ENCODE peak calls at places on chromosomes 11 and 22, in four cellular contexts. One of them, this sample, is unnamed.
A peak's percentile ranks its signal among the peaks of the same experiment; 100 is the strongest.

GRCh38 chr11:65013692-65014145 is 241 bp upstream of the ARL2 start:
- DNase-seq in fibroblast of mammary gland: peak; percentile 83
- DNase-seq in GM20000: peak; percentile 97
- DNase-seq in amniotic epithelial cell: peak; percentile 79
- DNase-seq in this sample: peak; percentile 95

GRCh38 chr11:103779054-103779453 is 257.4 kb upstream of the DDI1 start:
- DNase-seq in fibroblast of mammary gland: no peak
- DNase-seq in GM20000: no peak
- DNase-seq in amniotic epithelial cell: no peak
- DNase-seq in this sample: no peak

GRCh38 chr11:24312464-24313238 is 184.2 kb upstream of the LUZP2 start:
- DNase-seq in amniotic epithelial cell: peak; percentile 89
- DNase-seq in fibroblast of mammary gland: peak; percentile 1
- DNase-seq in GM20000: no peak
- DNase-seq in this sample: no peak

GRCh38 chr11:72631806-72632731 is 42.2 kb downstream of the PDE2A start:
- DNase-seq in amniotic epithelial cell: no peak
- DNase-seq in fibroblast of mammary gland: no peak
- DNase-seq in GM20000: no peak
- DNase-seq in this sample: no peak

GRCh38 chr11:46534713-46535112 is 59.1 kb downstream of the AMBRA1 start:
- DNase-seq in amniotic epithelial cell: no peak
- DNase-seq in fibroblast of mammary gland: no peak
- DNase-seq in GM20000: no peak
- DNase-seq in this sample: no peak

GRCh38 chr11:85431319-85431718 is 195.8 kb downstream of the DLG2 start:
- DNase-seq in amniotic epithelial cell: no peak
- DNase-seq in fibroblast of mammary gland: no peak
- DNase-seq in GM20000: no peak
- DNase-seq in this sample: no peak

GRCh38 chr11:1012740-1013627 is 23.5 kb downstream of the MUC6 start:
- DNase-seq in GM20000: no peak
- DNase-seq in fibroblast of mammary gland: no peak
- DNase-seq in amniotic epithelial cell: no peak
- DNase-seq in this sample: no peak

GRCh38 chr22:35150163-35151107 is 84.5 kb downstream of the ISX start:
- DNase-seq in fibroblast of mammary gland: peak; percentile 37
- DNase-seq in amniotic epithelial cell: peak; percentile 7
- DNase-seq in GM20000: peak; percentile 55
- DNase-seq in this sample: peak; percentile 76

GRCh38 chr22:45554861-45555260 is 52.2 kb downstream of the FBLN1 start:
- DNase-seq in GM20000: no peak
- DNase-seq in fibroblast of mammary gland: no peak
- DNase-seq in amniotic epithelial cell: no peak
- DNase-seq in this sample: no peak

GRCh38 chr22:45163074-45163416 is 680 bp upstream of the NUP50 start:
- DNase-seq in GM20000: no peak
- DNase-seq in fibroblast of mammary gland: peak; percentile 53
- DNase-seq in amniotic epithelial cell: peak; percentile 48
- DNase-seq in this sample: no peak

GRCh38 chr11:46247664-46248063 is 29.8 kb upstream of the CREB3L1 start:
- DNase-seq in fibroblast of mammary gland: peak; percentile 68
- DNase-seq in amniotic epithelial cell: peak; percentile 75
- DNase-seq in GM20000: peak; percentile 63
- DNase-seq in this sample: no peak

GRCh38 chr22:32164084-32164894 is 5.2 kb upstream of the C22orf42 start:
- DNase-seq in amniotic epithelial cell: no peak
- DNase-seq in fibroblast of mammary gland: no peak
- DNase-seq in GM20000: no peak
- DNase-seq in this sample: no peak

GRCh38 chr22:36220457-36220921 is 18.8 kb downstream of the APOL2 start:
- DNase-seq in amniotic epithelial cell: peak; percentile 88
- DNase-seq in GM20000: no peak
- DNase-seq in fibroblast of mammary gland: peak; percentile 48
- DNase-seq in this sample: no peak

GRCh38 chr11:118152552-118153471 is at the start of gene SCN4B:
- DNase-seq in GM20000: peak; percentile 53
- DNase-seq in amniotic epithelial cell: peak; percentile 43
- DNase-seq in fibroblast of mammary gland: peak; percentile 24
- DNase-seq in this sample: no peak

GRCh38 chr11:124612045-124612444 is 817 bp downstream of the PANX3 start:
- DNase-seq in amniotic epithelial cell: no peak
- DNase-seq in fibroblast of mammary gland: no peak
- DNase-seq in GM20000: peak; percentile 15
- DNase-seq in this sample: no peak

GRCh38 chr11:48005878-48006277 is 25.5 kb downstream of the PTPRJ start:
- DNase-seq in amniotic epithelial cell: no peak
- DNase-seq in GM20000: no peak
- DNase-seq in fibroblast of mammary gland: no peak
- DNase-seq in this sample: no peak

GRCh38 chr22:50435701-50436115 is 39.1 kb downstream of the SBF1 start:
- DNase-seq in GM20000: no peak
- DNase-seq in fibroblast of mammary gland: no peak
- DNase-seq in amniotic epithelial cell: no peak
- DNase-seq in this sample: no peak

GRCh38 chr11:9535189-9535781 is 38.2 kb upstream of the WEE1 start:
- DNase-seq in GM20000: peak; percentile 72
- DNase-seq in fibroblast of mammary gland: peak; percentile 80
- DNase-seq in amniotic epithelial cell: peak; percentile 58
- DNase-seq in this sample: peak; percentile 59

GRCh38 chr11:111540114-111540920 is at the start of gene LAYN:
- DNase-seq in GM20000: peak; percentile 48
- DNase-seq in amniotic epithelial cell: no peak
- DNase-seq in fibroblast of mammary gland: peak; percentile 42
- DNase-seq in this sample: no peak

GRCh38 chr11:116499396-116500001 is 273.3 kb downstream of the BUD13 start:
- DNase-seq in GM20000: peak; percentile 82
- DNase-seq in fibroblast of mammary gland: peak; percentile 43
- DNase-seq in amniotic epithelial cell: peak; percentile 28
- DNase-seq in this sample: peak; percentile 18

GRCh38 chr11:117197516-117198456 is 1.4 kb upstream of the TAGLN start:
- DNase-seq in GM20000: no peak
- DNase-seq in amniotic epithelial cell: peak; percentile 27
- DNase-seq in fibroblast of mammary gland: no peak
- DNase-seq in this sample: no peak

GRCh38 chr11:128776434-128777284 is 82.8 kb downstream of the FLI1 start:
- DNase-seq in fibroblast of mammary gland: peak; percentile 34
- DNase-seq in GM20000: peak; percentile 58
- DNase-seq in amniotic epithelial cell: peak; percentile 14
- DNase-seq in this sample: peak; percentile 30

GRCh38 chr11:119322921-119323531 is 6.1 kb upstream of the MCAM start:
- DNase-seq in amniotic epithelial cell: no peak
- DNase-seq in fibroblast of mammary gland: no peak
- DNase-seq in GM20000: no peak
- DNase-seq in this sample: no peak

GRCh38 chr11:69487849-69488542 is 6.5 kb downstream of the LINC01488 start:
- DNase-seq in GM20000: no peak
- DNase-seq in amniotic epithelial cell: no peak
- DNase-seq in fibroblast of mammary gland: no peak
- DNase-seq in this sample: no peak

GRCh38 chr11:2101171-2101675 is 38.0 kb downstream of the IGF2 start:
- DNase-seq in amniotic epithelial cell: no peak
- DNase-seq in fibroblast of mammary gland: no peak
- DNase-seq in GM20000: no peak
- DNase-seq in this sample: no peak

GRCh38 chr11:96426356-96427103 is 36.7 kb downstream of the JRKL start:
- DNase-seq in amniotic epithelial cell: peak; percentile 38
- DNase-seq in fibroblast of mammary gland: peak; percentile 61
- DNase-seq in GM20000: peak; percentile 33
- DNase-seq in this sample: no peak

GRCh38 chr11:110711776-110712642 is at the start of gene ARHGAP20:
- DNase-seq in fibroblast of mammary gland: peak; percentile 49
- DNase-seq in amniotic epithelial cell: peak; percentile 65
- DNase-seq in GM20000: peak; percentile 86
- DNase-seq in this sample: peak; percentile 55

GRCh38 chr11:88103337-88104206 is 71.7 kb downstream of the RAB38 start:
- DNase-seq in amniotic epithelial cell: peak; percentile 51
- DNase-seq in fibroblast of mammary gland: peak; percentile 64
- DNase-seq in GM20000: peak; percentile 55
- DNase-seq in this sample: peak; percentile 30

GRCh38 chr11:126152152-126152551 is 59.3 kb downstream of the RPUSD4 start:
- DNase-seq in fibroblast of mammary gland: no peak
- DNase-seq in amniotic epithelial cell: no peak
- DNase-seq in GM20000: no peak
- DNase-seq in this sample: no peak

GRCh38 chr22:34604312-34604711 is 461.6 kb upstream of the ISX start:
- DNase-seq in fibroblast of mammary gland: no peak
- DNase-seq in GM20000: no peak
- DNase-seq in amniotic epithelial cell: no peak
- DNase-seq in this sample: no peak

GRCh38 chr11:119728651-119729580 is at the start of gene NECTIN1:
- DNase-seq in fibroblast of mammary gland: peak; percentile 75
- DNase-seq in amniotic epithelial cell: peak; percentile 76
- DNase-seq in GM20000: peak; percentile 97
- DNase-seq in this sample: peak; percentile 86

This sample was measured in GM06990.